ENCODE peak calls at places on chromosomes 6 and 20, in nine cellular contexts. One of them, this sample, is unnamed.

GRCh38 chr6:158232445-158233213 is 64.5 kb downstream of the GTF2H5 start:
- DNase-seq in astrocyte: peak
- DNase-seq in stimulated activated CD4-positive, alpha-beta T cell treated with anti-CD3 and anti-CD28 coated beads, Interleukin-2, amount 100 ng/mL, for 4 hours: peak
- DNase-seq in mesothelial cell of epicardium: peak
- DNase-seq in D341Med: peak
- DNase-seq in Calu3: peak
- DNase-seq in HuH-7: peak
- DNase-seq in heart right ventricle: peak
- DNase-seq in activated T-helper 9 cell treated with anti-CD3 and anti-CD28 coated beads, Interleukin-2, amount 50 U/mL, for 16 hours: peak
- DNase-seq in this sample: peak

GRCh38 chr6:18166314-18167007 is 11.2 kb downstream of the KDM1B start:
- DNase-seq in astrocyte: no peak
- DNase-seq in stimulated activated CD4-positive, alpha-beta T cell treated with anti-CD3 and anti-CD28 coated beads, Interleukin-2, amount 100 ng/mL, for 4 hours: no peak
- DNase-seq in mesothelial cell of epicardium: no peak
- DNase-seq in D341Med: no peak
- DNase-seq in Calu3: no peak
- DNase-seq in HuH-7: no peak
- DNase-seq in heart right ventricle: no peak
- DNase-seq in activated T-helper 9 cell treated with anti-CD3 and anti-CD28 coated beads, Interleukin-2, amount 50 U/mL, for 16 hours: no peak
- DNase-seq in this sample: no peak

GRCh38 chr6:89675949-89676753 is 37.6 kb upstream of the LYRM2 start:
- DNase-seq in astrocyte: peak
- DNase-seq in stimulated activated CD4-positive, alpha-beta T cell treated with anti-CD3 and anti-CD28 coated beads, Interleukin-2, amount 100 ng/mL, for 4 hours: no peak
- DNase-seq in mesothelial cell of epicardium: no peak
- DNase-seq in D341Med: peak
- DNase-seq in Calu3: no peak
- DNase-seq in HuH-7: no peak
- DNase-seq in heart right ventricle: peak
- DNase-seq in activated T-helper 9 cell treated with anti-CD3 and anti-CD28 coated beads, Interleukin-2, amount 50 U/mL, for 16 hours: no peak
- DNase-seq in this sample: no peak

GRCh38 chr6:110878751-110879539 is 4.4 kb downstream of the AMD1 start:
- DNase-seq in astrocyte: no peak
- DNase-seq in stimulated activated CD4-positive, alpha-beta T cell treated with anti-CD3 and anti-CD28 coated beads, Interleukin-2, amount 100 ng/mL, for 4 hours: no peak
- DNase-seq in mesothelial cell of epicardium: no peak
- DNase-seq in D341Med: peak
- DNase-seq in Calu3: peak
- DNase-seq in HuH-7: no peak
- DNase-seq in heart right ventricle: no peak
- DNase-seq in activated T-helper 9 cell treated with anti-CD3 and anti-CD28 coated beads, Interleukin-2, amount 50 U/mL, for 16 hours: no peak
- DNase-seq in this sample: peak

GRCh38 chr20:38091447-38092216 is 58.1 kb downstream of the RPRD1B start:
- DNase-seq in astrocyte: no peak
- DNase-seq in stimulated activated CD4-positive, alpha-beta T cell treated with anti-CD3 and anti-CD28 coated beads, Interleukin-2, amount 100 ng/mL, for 4 hours: no peak
- DNase-seq in mesothelial cell of epicardium: no peak
- DNase-seq in D341Med: no peak
- DNase-seq in Calu3: no peak
- DNase-seq in HuH-7: no peak
- DNase-seq in heart right ventricle: peak
- DNase-seq in activated T-helper 9 cell treated with anti-CD3 and anti-CD28 coated beads, Interleukin-2, amount 50 U/mL, for 16 hours: no peak
- DNase-seq in this sample: no peak

GRCh38 chr6:106309766-106310373 is 15.7 kb downstream of the ATG5 start:
- DNase-seq in astrocyte: peak
- DNase-seq in stimulated activated CD4-positive, alpha-beta T cell treated with anti-CD3 and anti-CD28 coated beads, Interleukin-2, amount 100 ng/mL, for 4 hours: no peak
- DNase-seq in mesothelial cell of epicardium: no peak
- DNase-seq in D341Med: no peak
- DNase-seq in Calu3: no peak
- DNase-seq in HuH-7: no peak
- DNase-seq in heart right ventricle: no peak
- DNase-seq in activated T-helper 9 cell treated with anti-CD3 and anti-CD28 coated beads, Interleukin-2, amount 50 U/mL, for 16 hours: no peak
- DNase-seq in this sample: peak

GRCh38 chr6:39446909-39447308 is 124.4 kb upstream of the KCNK16 start:
- DNase-seq in astrocyte: peak
- DNase-seq in stimulated activated CD4-positive, alpha-beta T cell treated with anti-CD3 and anti-CD28 coated beads, Interleukin-2, amount 100 ng/mL, for 4 hours: no peak
- DNase-seq in mesothelial cell of epicardium: no peak
- DNase-seq in D341Med: no peak
- DNase-seq in Calu3: no peak
- DNase-seq in HuH-7: no peak
- DNase-seq in heart right ventricle: no peak
- DNase-seq in activated T-helper 9 cell treated with anti-CD3 and anti-CD28 coated beads, Interleukin-2, amount 50 U/mL, for 16 hours: no peak
- DNase-seq in this sample: no peak

GRCh38 chr20:18527836-18528235 is 20.1 kb downstream of the SEC23B start:
- DNase-seq in astrocyte: peak
- DNase-seq in stimulated activated CD4-positive, alpha-beta T cell treated with anti-CD3 and anti-CD28 coated beads, Interleukin-2, amount 100 ng/mL, for 4 hours: no peak
- DNase-seq in mesothelial cell of epicardium: no peak
- DNase-seq in D341Med: no peak
- DNase-seq in Calu3: no peak
- DNase-seq in HuH-7: no peak
- DNase-seq in heart right ventricle: no peak
- DNase-seq in activated T-helper 9 cell treated with anti-CD3 and anti-CD28 coated beads, Interleukin-2, amount 50 U/mL, for 16 hours: no peak
- DNase-seq in this sample: peak

GRCh38 chr6:3849681-3850450 is 693 bp downstream of the FAM50B start:
- DNase-seq in astrocyte: peak
- DNase-seq in stimulated activated CD4-positive, alpha-beta T cell treated with anti-CD3 and anti-CD28 coated beads, Interleukin-2, amount 100 ng/mL, for 4 hours: peak
- DNase-seq in mesothelial cell of epicardium: no peak
- DNase-seq in D341Med: peak
- DNase-seq in Calu3: no peak
- DNase-seq in HuH-7: no peak
- DNase-seq in heart right ventricle: no peak
- DNase-seq in activated T-helper 9 cell treated with anti-CD3 and anti-CD28 coated beads, Interleukin-2, amount 50 U/mL, for 16 hours: no peak
- DNase-seq in this sample: no peak

GRCh38 chr6:138618168-138618567 is 118.9 kb upstream of the NHSL1 start:
- DNase-seq in astrocyte: no peak
- DNase-seq in stimulated activated CD4-positive, alpha-beta T cell treated with anti-CD3 and anti-CD28 coated beads, Interleukin-2, amount 100 ng/mL, for 4 hours: no peak
- DNase-seq in mesothelial cell of epicardium: no peak
- DNase-seq in D341Med: no peak
- DNase-seq in Calu3: no peak
- DNase-seq in HuH-7: no peak
- DNase-seq in heart right ventricle: no peak
- DNase-seq in activated T-helper 9 cell treated with anti-CD3 and anti-CD28 coated beads, Interleukin-2, amount 50 U/mL, for 16 hours: no peak
- DNase-seq in this sample: no peak

GRCh38 chr6:4114123-4114522 is 21.3 kb downstream of the ECI2 start:
- DNase-seq in astrocyte: no peak
- DNase-seq in stimulated activated CD4-positive, alpha-beta T cell treated with anti-CD3 and anti-CD28 coated beads, Interleukin-2, amount 100 ng/mL, for 4 hours: no peak
- DNase-seq in mesothelial cell of epicardium: no peak
- DNase-seq in D341Med: no peak
- DNase-seq in Calu3: no peak
- DNase-seq in HuH-7: no peak
- DNase-seq in heart right ventricle: no peak
- DNase-seq in activated T-helper 9 cell treated with anti-CD3 and anti-CD28 coated beads, Interleukin-2, amount 50 U/mL, for 16 hours: no peak
- DNase-seq in this sample: no peak

GRCh38 chr6:110095101-110095500 is 84.4 kb downstream of the WASF1 start:
- DNase-seq in astrocyte: no peak
- DNase-seq in stimulated activated CD4-positive, alpha-beta T cell treated with anti-CD3 and anti-CD28 coated beads, Interleukin-2, amount 100 ng/mL, for 4 hours: no peak
- DNase-seq in mesothelial cell of epicardium: no peak
- DNase-seq in D341Med: no peak
- DNase-seq in Calu3: no peak
- DNase-seq in HuH-7: no peak
- DNase-seq in heart right ventricle: no peak
- DNase-seq in activated T-helper 9 cell treated with anti-CD3 and anti-CD28 coated beads, Interleukin-2, amount 50 U/mL, for 16 hours: no peak
- DNase-seq in this sample: no peak

GRCh38 chr6:7108964-7109836 is 1.4 kb downstream of the RREB1 start:
- DNase-seq in astrocyte: peak
- DNase-seq in stimulated activated CD4-positive, alpha-beta T cell treated with anti-CD3 and anti-CD28 coated beads, Interleukin-2, amount 100 ng/mL, for 4 hours: peak
- DNase-seq in mesothelial cell of epicardium: no peak
- DNase-seq in D341Med: peak
- DNase-seq in Calu3: peak
- DNase-seq in HuH-7: peak
- DNase-seq in heart right ventricle: peak
- DNase-seq in activated T-helper 9 cell treated with anti-CD3 and anti-CD28 coated beads, Interleukin-2, amount 50 U/mL, for 16 hours: peak
- DNase-seq in this sample: peak

GRCh38 chr6:35173068-35174042 is 32.2 kb upstream of the TCP11 start:
- DNase-seq in astrocyte: no peak
- DNase-seq in stimulated activated CD4-positive, alpha-beta T cell treated with anti-CD3 and anti-CD28 coated beads, Interleukin-2, amount 100 ng/mL, for 4 hours: no peak
- DNase-seq in mesothelial cell of epicardium: no peak
- DNase-seq in D341Med: no peak
- DNase-seq in Calu3: no peak
- DNase-seq in HuH-7: no peak
- DNase-seq in heart right ventricle: no peak
- DNase-seq in activated T-helper 9 cell treated with anti-CD3 and anti-CD28 coated beads, Interleukin-2, amount 50 U/mL, for 16 hours: no peak
- DNase-seq in this sample: peak

GRCh38 chr6:109478222-109478805 is 4.7 kb downstream of the ZBTB24 start:
- DNase-seq in astrocyte: no peak
- DNase-seq in stimulated activated CD4-positive, alpha-beta T cell treated with anti-CD3 and anti-CD28 coated beads, Interleukin-2, amount 100 ng/mL, for 4 hours: no peak
- DNase-seq in mesothelial cell of epicardium: no peak
- DNase-seq in D341Med: no peak
- DNase-seq in Calu3: no peak
- DNase-seq in HuH-7: no peak
- DNase-seq in heart right ventricle: no peak
- DNase-seq in activated T-helper 9 cell treated with anti-CD3 and anti-CD28 coated beads, Interleukin-2, amount 50 U/mL, for 16 hours: no peak
- DNase-seq in this sample: no peak

GRCh38 chr6:35052694-35053565 is 88.2 kb downstream of the TCP11 start:
- DNase-seq in astrocyte: no peak
- DNase-seq in stimulated activated CD4-positive, alpha-beta T cell treated with anti-CD3 and anti-CD28 coated beads, Interleukin-2, amount 100 ng/mL, for 4 hours: no peak
- DNase-seq in mesothelial cell of epicardium: no peak
- DNase-seq in D341Med: no peak
- DNase-seq in Calu3: no peak
- DNase-seq in HuH-7: no peak
- DNase-seq in heart right ventricle: no peak
- DNase-seq in activated T-helper 9 cell treated with anti-CD3 and anti-CD28 coated beads, Interleukin-2, amount 50 U/mL, for 16 hours: no peak
- DNase-seq in this sample: peak

GRCh38 chr20:61912665-61913422 is 152.8 kb downstream of the TAF4 start:
- DNase-seq in astrocyte: no peak
- DNase-seq in stimulated activated CD4-positive, alpha-beta T cell treated with anti-CD3 and anti-CD28 coated beads, Interleukin-2, amount 100 ng/mL, for 4 hours: no peak
- DNase-seq in mesothelial cell of epicardium: no peak
- DNase-seq in D341Med: no peak
- DNase-seq in Calu3: no peak
- DNase-seq in HuH-7: no peak
- DNase-seq in heart right ventricle: no peak
- DNase-seq in activated T-helper 9 cell treated with anti-CD3 and anti-CD28 coated beads, Interleukin-2, amount 50 U/mL, for 16 hours: no peak
- DNase-seq in this sample: no peak

GRCh38 chr6:152099816-152100618 is 292.5 kb downstream of the ESR1 start:
- DNase-seq in astrocyte: no peak
- DNase-seq in stimulated activated CD4-positive, alpha-beta T cell treated with anti-CD3 and anti-CD28 coated beads, Interleukin-2, amount 100 ng/mL, for 4 hours: no peak
- DNase-seq in mesothelial cell of epicardium: no peak
- DNase-seq in D341Med: no peak
- DNase-seq in Calu3: no peak
- DNase-seq in HuH-7: no peak
- DNase-seq in heart right ventricle: peak
- DNase-seq in activated T-helper 9 cell treated with anti-CD3 and anti-CD28 coated beads, Interleukin-2, amount 50 U/mL, for 16 hours: no peak
- DNase-seq in this sample: peak

GRCh38 chr6:884570-884969 is 191.6 kb upstream of the EXOC2 start:
- DNase-seq in astrocyte: no peak
- DNase-seq in stimulated activated CD4-positive, alpha-beta T cell treated with anti-CD3 and anti-CD28 coated beads, Interleukin-2, amount 100 ng/mL, for 4 hours: no peak
- DNase-seq in mesothelial cell of epicardium: no peak
- DNase-seq in D341Med: no peak
- DNase-seq in Calu3: no peak
- DNase-seq in HuH-7: peak
- DNase-seq in heart right ventricle: no peak
- DNase-seq in activated T-helper 9 cell treated with anti-CD3 and anti-CD28 coated beads, Interleukin-2, amount 50 U/mL, for 16 hours: no peak
- DNase-seq in this sample: no peak

This sample was measured in RPMI7951.